ENCODE peak calls at places on chromosome 2, in four cellular contexts. H, E, V and O are unnamed samples.

GRCh38 chr2:100765481-100765880 is 54.5 kb upstream of the NPAS2 start:
- DNase-seq in V (no peak), H (no peak), E (no peak), O (no peak)

GRCh38 chr2:204019572-204020501 is 83.3 kb downstream of the ICOS start:
- DNase-seq in E (peak), H (no peak), V (peak), O (peak)

GRCh38 chr2:33266467-33266866 is 210.0 kb upstream of the RASGRP3 start:
- DNase-seq in H (no peak), E (no peak), V (no peak), O (no peak)

GRCh38 chr2:52463457-52463856 is 1304.1 kb upstream of the CHAC2 start:
- DNase-seq in E (no peak), H (no peak), V (no peak), O (no peak)

GRCh38 chr2:113965644-113966043 is 75.8 kb downstream of the ACTR3 start:
- DNase-seq in H (no peak), E (no peak), V (peak), O (peak)

GRCh38 chr2:165453672-165454071 is 15.8 kb upstream of the CSRNP3 start:
- DNase-seq in H (no peak), V (no peak), E (no peak), O (no peak)

GRCh38 chr2:96264656-96265348 is 995 bp downstream of the TMEM127 start:
- DNase-seq in V (peak), H (no peak), E (no peak), O (peak)

GRCh38 chr2:43255249-43255960 is 29.0 kb upstream of the ZFP36L2 start:
- DNase-seq in H (no peak), V (no peak), E (no peak), O (peak)

GRCh38 chr2:186693446-186693842 is 416 bp upstream of the FAM171B start:
- DNase-seq in V (no peak), E (no peak), H (no peak), O (no peak)

GRCh38 chr2:21820271-21820670 is 696.5 kb downstream of the TDRD15 start:
- DNase-seq in V (peak), H (no peak), E (no peak), O (peak)

GRCh38 chr2:152132321-152132720 is 33.5 kb upstream of the CACNB4 start:
- DNase-seq in E (no peak), H (peak), V (peak), O (no peak)

GRCh38 chr2:197309369-197310231 is 980 bp downstream of the ANKRD44 start:
- DNase-seq in E (no peak), V (no peak), H (no peak), O (peak)

GRCh38 chr2:44829771-44830170 is 111.7 kb upstream of the SIX3 start:
- DNase-seq in V (no peak), E (no peak), H (no peak), O (no peak)

GRCh38 chr2:84906108-84906899 is 848 bp downstream of the TMSB10 start:
- DNase-seq in H (no peak), E (no peak), V (no peak), O (no peak)

GRCh38 chr2:86021396-86022378 is 84.0 kb downstream of the POLR1A start:
- DNase-seq in H (no peak), E (no peak), V (no peak), O (no peak)

GRCh38 chr2:23241106-23241505 is 143.9 kb upstream of the KLHL29 start:
- DNase-seq in E (no peak), H (no peak), V (no peak), O (no peak)

GRCh38 chr2:61178603-61179545 is 16.9 kb downstream of the C2orf74 start:
- DNase-seq in H (no peak), E (no peak), V (peak), O (peak)

GRCh38 chr2:27705851-27706622 is 42.3 kb downstream of the SLC4A1AP start:
- DNase-seq in H (peak), E (peak), V (peak), O (peak)

GRCh38 chr2:12501469-12502147 is 215.1 kb upstream of the TRIB2 start:
- DNase-seq in H (no peak), E (no peak), V (peak), O (peak)

GRCh38 chr2:24824966-24825882 is 32.0 kb downstream of the CENPO start:
- DNase-seq in E (no peak), V (no peak), H (no peak), O (no peak)

GRCh38 chr2:127197475-127198385 is 22.4 kb downstream of the CYP27C1 start:
- DNase-seq in E (no peak), H (no peak), V (peak), O (peak)

GRCh38 chr2:142756430-142756829 is 121.0 kb upstream of the KYNU start:
- DNase-seq in E (no peak), V (peak), H (no peak), O (peak)

GRCh38 chr2:241702405-241703127 is 727 bp downstream of the ING5 start:
- DNase-seq in E (no peak), H (peak), V (peak), O (peak)

GRCh38 chr2:226798422-226799210 is 1.0 kb downstream of the IRS1 start:
- DNase-seq in V (peak), H (no peak), E (no peak), O (peak)

GRCh38 chr2:132977812-132978529 is 308.0 kb upstream of the LYPD1 start:
- DNase-seq in E (no peak), H (no peak), V (peak), O (peak)

GRCh38 chr2:195364015-195364965 is 292.7 kb upstream of the SLC39A10 start:
- DNase-seq in V (peak), E (peak), H (no peak), O (peak)